ENCODE peak calls at places on chromosomes 5 and 9, in four cellular contexts. J, M, S and F are unnamed samples.

GRCh38 chr5:126938461-126938860 is 91.9 kb downstream of the MARCHF3 start:
- DNase-seq in J (peak; percentile 64), M (peak; percentile 31), S (no peak), F (no peak)

GRCh38 chr9:68704804-68705635 is at the start of gene PIP5K1B:
- DNase-seq in J (peak; percentile 60), M (peak; percentile 27), S (peak; percentile 48), F (peak; percentile 91)

GRCh38 chr9:3893519-3893918 is 367.7 kb upstream of the RFX3 start:
- DNase-seq in J (no peak), M (no peak), S (no peak), F (no peak)

GRCh38 chr9:120396418-120396817 is 183.5 kb downstream of the CDK5RAP2 start:
- DNase-seq in J (no peak), M (no peak), S (no peak), F (no peak)

GRCh38 chr9:135602789-135603481 is 36.4 kb downstream of the GLT6D1 start:
- DNase-seq in J (peak; percentile 23), M (peak; percentile 25), S (peak; percentile 48), F (peak; percentile 6)

GRCh38 chr5:115264786-115265185 is 2.1 kb upstream of the PGGT1B start:
- DNase-seq in J (no peak), M (no peak), S (no peak), F (no peak)

GRCh38 chr9:112239284-112239683 is 64.2 kb upstream of the SUSD1 start:
- DNase-seq in J (no peak), M (no peak), S (peak; percentile 5), F (peak; percentile 38)

GRCh38 chr9:132082188-132082587 is 2.5 kb upstream of the MED27 start:
- DNase-seq in J (no peak), M (no peak), S (no peak), F (no peak)

GRCh38 chr5:14008819-14009311 is 64.4 kb upstream of the DNAH5 start:
- DNase-seq in J (no peak), M (no peak), S (peak; percentile 44), F (no peak)

GRCh38 chr5:17189381-17190036 is 27.9 kb upstream of the BASP1 start:
- DNase-seq in J (peak; percentile 52), M (peak; percentile 84), S (peak; percentile 86), F (peak; percentile 81)

GRCh38 chr5:172530835-172531703 is 76.7 kb upstream of the SH3PXD2B start:
- DNase-seq in J (no peak), M (no peak), S (no peak), F (no peak)

GRCh38 chr9:77305622-77306365 is 128.5 kb downstream of the VPS13A start:
- DNase-seq in J (peak; percentile 88), M (no peak), S (no peak), F (no peak)

GRCh38 chr5:148697177-148697820 is 43.0 kb upstream of the HTR4 start:
- DNase-seq in J (peak; percentile 23), M (peak; percentile 22), S (no peak), F (no peak)

GRCh38 chr5:57804007-57804444 is 321.4 kb upstream of the ACTBL2 start:
- DNase-seq in J (no peak), M (no peak), S (no peak), F (no peak)

GRCh38 chr9:29691145-29691544 is 2117.9 kb upstream of the C9orf72 start:
- DNase-seq in J (no peak), M (no peak), S (no peak), F (no peak)

GRCh38 chr9:15272377-15272928 is 34.6 kb downstream of the TTC39B start:
- DNase-seq in J (no peak), M (no peak), S (no peak), F (no peak)

GRCh38 chr5:53481887-53482716 is 1.7 kb downstream of the FST start:
- DNase-seq in J (peak; percentile 78), M (peak; percentile 71), S (peak; percentile 69), F (peak; percentile 94)

GRCh38 chr9:91844170-91844569 is 105.9 kb downstream of the ROR2 start:
- DNase-seq in J (no peak), M (no peak), S (no peak), F (no peak)

GRCh38 chr5:116718317-116718716 is 143.7 kb upstream of the SEMA6A start:
- DNase-seq in J (no peak), M (no peak), S (no peak), F (no peak)

GRCh38 chr9:16640649-16641048 is 229.8 kb downstream of the BNC2 start:
- DNase-seq in J (no peak), M (no peak), S (no peak), F (no peak)

GRCh38 chr5:140220032-140220697 is 45.2 kb downstream of the CYSTM1 start:
- DNase-seq in J (peak; percentile 74), M (no peak), S (no peak), F (no peak)

GRCh38 chr5:143002459-143003327 is 232.5 kb downstream of the ARHGAP26 start:
- DNase-seq in J (peak; percentile 59), M (peak; percentile 89), S (no peak), F (peak; percentile 23)

GRCh38 chr5:150734579-150735384 is 24.0 kb downstream of the DCTN4 start:
- DNase-seq in J (no peak), M (no peak), S (no peak), F (peak; percentile 19)

GRCh38 chr5:43648499-43649124 is 45.6 kb downstream of the NNT start:
- DNase-seq in J (no peak), M (no peak), S (no peak), F (no peak)

GRCh38 chr5:54844905-54845566 is 140.4 kb downstream of the ESM1 start:
- DNase-seq in J (peak; percentile 8), M (no peak), S (no peak), F (no peak)

GRCh38 chr5:139743001-139743771 is 52.4 kb upstream of the PSD2 start:
- DNase-seq in J (no peak), M (no peak), S (no peak), F (no peak)

GRCh38 chr5:72156921-72157320 is 49.6 kb downstream of the MAP1B start:
- DNase-seq in J (peak; percentile 37), M (no peak), S (no peak), F (no peak)

GRCh38 chr5:25975881-25976280 is 1062.5 kb downstream of the CDH9 start:
- DNase-seq in J (no peak), M (no peak), S (no peak), F (no peak)

GRCh38 chr5:127696688-127697087 is 6.5 kb upstream of the CCDC192 start:
- DNase-seq in J (no peak), M (peak; percentile 81), S (no peak), F (peak; percentile 42)